ENCODE peak calls at places on chromosome 12, in six cellular contexts. G is ovary; N is cardiac fibroblast; D is lower leg skin; S is AG04450; L is activated CD8-positive, alpha-beta T cell treated with anti-CD3 and anti-CD28 coated beads for 36 hours. T is an unnamed sample.
A peak's percentile ranks its signal among the peaks of the same experiment; 100 is the strongest.

GRCh38 chr12:53569174-53569557 is 57.0 kb downstream of the ATF7 start:
- DNase-seq in G (no peak), N (peak; percentile 61), D (no peak), S (peak; percentile 53), L (no peak), T (no peak)

GRCh38 chr12:28569698-28570411 is 379.6 kb downstream of the CCDC91 start:
- DNase-seq in G (no peak), N (peak; percentile 73), D (peak; percentile 43), S (peak; percentile 74), L (no peak), T (no peak)

GRCh38 chr12:131620946-131621681 is 89.8 kb upstream of the SFSWAP start:
- DNase-seq in G (no peak), N (no peak), D (no peak), S (no peak), L (no peak), T (no peak)

GRCh38 chr12:21882635-21883034 is 58.6 kb downstream of the ABCC9 start:
- DNase-seq in G (no peak), N (peak; percentile 13), D (no peak), S (no peak), L (no peak), T (no peak)

GRCh38 chr12:24534632-24535031 is 414.3 kb downstream of the BCAT1 start:
- DNase-seq in G (peak; percentile 44), N (peak; percentile 29), D (no peak), S (no peak), L (no peak), T (no peak)

GRCh38 chr12:52280319-52280795 is 5.9 kb downstream of the KRT86 start:
- DNase-seq in G (no peak), N (peak; percentile 99), D (peak; percentile 64), S (peak; percentile 72), L (no peak), T (no peak)

GRCh38 chr12:13390381-13390856 is 193.9 kb downstream of the EMP1 start:
- DNase-seq in G (peak; percentile 46), N (peak; percentile 3), D (peak; percentile 58), S (no peak), L (no peak), T (no peak)

GRCh38 chr12:54368709-54369596 is 4.7 kb upstream of the GPR84 start:
- DNase-seq in G (peak; percentile 94), N (peak; percentile 91), D (peak; percentile 90), S (peak; percentile 85), L (peak; percentile 93), T (peak; percentile 85)

GRCh38 chr12:48105321-48105866 is 485 bp downstream of the SENP1 start:
- DNase-seq in G (no peak), N (peak; percentile 43), D (peak; percentile 16), S (no peak), L (peak; percentile 53), T (peak; percentile 61)

GRCh38 chr12:40106655-40107054 is 774 bp upstream of the SLC2A13 start:
- DNase-seq in G (no peak), N (no peak), D (no peak), S (no peak), L (no peak), T (no peak)

GRCh38 chr12:55955800-55956508 is 9.9 kb downstream of the PMEL start:
- DNase-seq in G (no peak), N (peak; percentile 71), D (no peak), S (no peak), L (peak; percentile 75), T (no peak)

GRCh38 chr12:44246481-44247105 is 410.7 kb downstream of the TMEM117 start:
- DNase-seq in G (no peak), N (no peak), D (no peak), S (no peak), L (no peak), T (no peak)

GRCh38 chr12:75364918-75365317 is 26.0 kb upstream of the GLIPR1L2 start:
- DNase-seq in G (no peak), N (peak; percentile 34), D (no peak), S (no peak), L (no peak), T (no peak)

GRCh38 chr12:77325505-77325904 is 260.1 kb upstream of the E2F7 start:
- DNase-seq in G (peak; percentile 59), N (no peak), D (no peak), S (no peak), L (no peak), T (no peak)

GRCh38 chr12:13024151-13024946 is 19.8 kb upstream of the FAM234B start:
- DNase-seq in G (no peak), N (peak; percentile 79), D (peak; percentile 44), S (no peak), L (no peak), T (no peak)

GRCh38 chr12:42238240-42239140 is at the start of gene YAF2:
- DNase-seq in G (peak; percentile 88), N (peak; percentile 88), D (peak; percentile 87), S (peak; percentile 68), L (peak; percentile 90), T (peak; percentile 93)

GRCh38 chr12:42237853-42238239 is 202 bp downstream of the YAF2 start:
- DNase-seq in G (no peak), N (no peak), D (no peak), S (no peak), L (no peak), T (no peak)

GRCh38 chr12:42235426-42235825 is 2.6 kb downstream of the YAF2 start:
- DNase-seq in G (no peak), N (no peak), D (peak; percentile 70), S (no peak), L (no peak), T (no peak)

GRCh38 chr12:42236017-42236416 is 2.0 kb downstream of the YAF2 start:
- DNase-seq in G (no peak), N (peak; percentile 28), D (no peak), S (no peak), L (no peak), T (no peak)

GRCh38 chr12:42237052-42237852 is 796 bp downstream of the YAF2 start:
- DNase-seq in G (peak; percentile 72), N (peak; percentile 79), D (peak; percentile 46), S (no peak), L (peak; percentile 84), T (peak; percentile 88)
- TF ChIP-seq CTCF in G (peak; percentile 48), N (peak; percentile 33), D (no peak), S (peak; percentile 47), L (peak; percentile 42), T (peak; percentile 62)

GRCh38 chr12:71010143-71010479 is 89.6 kb upstream of the PTPRR start:
- DNase-seq in G (no peak), N (no peak), D (no peak), S (no peak), L (no peak), T (no peak)

GRCh38 chr12:71009414-71010142 is 89.0 kb upstream of the PTPRR start:
- DNase-seq in G (no peak), N (no peak), D (no peak), S (no peak), L (no peak), T (no peak)

GRCh38 chr12:71011261-71011660 is 90.7 kb upstream of the PTPRR start:
- DNase-seq in G (no peak), N (peak; percentile 84), D (no peak), S (no peak), L (no peak), T (no peak)

GRCh38 chr12:71018682-71019081 is 98.1 kb upstream of the PTPRR start:
- DNase-seq in G (no peak), N (no peak), D (no peak), S (no peak), L (no peak), T (no peak)

GRCh38 chr12:71014180-71014785 is 93.7 kb upstream of the PTPRR start:
- DNase-seq in G (no peak), N (peak; percentile 87), D (no peak), S (no peak), L (no peak), T (no peak)
- TF ChIP-seq CTCF in G (peak; percentile 45), N (peak; percentile 55), D (no peak), S (peak; percentile 29), L (no peak), T (no peak)

GRCh38 chr12:125684968-125685790 is 619.9 kb downstream of the AACS start:
- DNase-seq in G (no peak), N (no peak), D (no peak), S (no peak), L (no peak), T (no peak)

GRCh38 chr12:125687403-125687802 is 622.2 kb downstream of the AACS start:
- DNase-seq in G (no peak), N (no peak), D (no peak), S (no peak), L (no peak), T (no peak)

GRCh38 chr12:125687820-125688219 is 622.6 kb downstream of the AACS start:
- DNase-seq in G (no peak), N (no peak), D (no peak), S (no peak), L (no peak), T (no peak)

GRCh38 chr12:125685885-125686284 is 620.6 kb downstream of the AACS start:
- DNase-seq in G (no peak), N (no peak), D (no peak), S (no peak), L (no peak), T (no peak)

DNA sequence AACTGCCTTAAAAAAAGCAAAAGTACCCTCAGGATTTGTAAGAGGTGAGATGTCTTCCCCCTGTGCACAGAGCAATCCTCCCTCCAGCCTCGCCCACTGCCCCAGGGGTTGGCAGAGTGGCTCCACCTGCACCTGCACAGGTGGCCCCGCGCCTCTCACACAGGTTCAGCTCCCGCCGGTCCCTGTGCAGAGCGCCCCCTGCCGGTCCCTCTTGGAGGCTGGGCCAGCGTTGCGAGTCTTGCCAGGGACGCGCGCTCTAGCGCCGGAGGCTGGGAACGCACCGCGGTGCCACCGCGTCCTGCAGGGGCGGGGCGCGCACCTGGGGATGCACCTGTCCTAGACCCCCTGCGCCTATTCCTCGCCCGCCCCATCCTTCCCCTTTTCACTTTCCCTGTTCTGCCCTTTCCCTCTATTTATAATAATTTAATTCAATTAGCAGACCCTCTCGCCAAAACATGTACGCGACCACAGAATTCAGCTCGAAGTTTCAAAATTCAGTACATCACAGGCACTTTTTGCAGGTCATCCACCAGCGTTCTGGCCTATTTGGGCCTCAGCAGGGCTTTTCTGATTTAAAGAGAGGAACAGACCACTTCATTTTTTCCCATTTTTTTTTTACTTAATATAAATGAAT is 618.6 kb downstream of the AACS start:
- DNase-seq in G (no peak), N (no peak), D (no peak), S (no peak), L (peak; percentile 71), T (peak; percentile 69)
- TF ChIP-seq CTCF in G (no peak), N (no peak), D (no peak), S (no peak), L (peak; percentile 79), T (peak; percentile 89)

GRCh38 chr12:124332068-124332672 is 37.3 kb downstream of the RFLNA start:
- DNase-seq in G (no peak), N (no peak), D (no peak), S (no peak), L (no peak), T (no peak)
- TF ChIP-seq CTCF in G (no peak), N (peak; percentile 35), D (no peak), S (peak; percentile 29), L (no peak), T (peak; percentile 14)

DNA sequence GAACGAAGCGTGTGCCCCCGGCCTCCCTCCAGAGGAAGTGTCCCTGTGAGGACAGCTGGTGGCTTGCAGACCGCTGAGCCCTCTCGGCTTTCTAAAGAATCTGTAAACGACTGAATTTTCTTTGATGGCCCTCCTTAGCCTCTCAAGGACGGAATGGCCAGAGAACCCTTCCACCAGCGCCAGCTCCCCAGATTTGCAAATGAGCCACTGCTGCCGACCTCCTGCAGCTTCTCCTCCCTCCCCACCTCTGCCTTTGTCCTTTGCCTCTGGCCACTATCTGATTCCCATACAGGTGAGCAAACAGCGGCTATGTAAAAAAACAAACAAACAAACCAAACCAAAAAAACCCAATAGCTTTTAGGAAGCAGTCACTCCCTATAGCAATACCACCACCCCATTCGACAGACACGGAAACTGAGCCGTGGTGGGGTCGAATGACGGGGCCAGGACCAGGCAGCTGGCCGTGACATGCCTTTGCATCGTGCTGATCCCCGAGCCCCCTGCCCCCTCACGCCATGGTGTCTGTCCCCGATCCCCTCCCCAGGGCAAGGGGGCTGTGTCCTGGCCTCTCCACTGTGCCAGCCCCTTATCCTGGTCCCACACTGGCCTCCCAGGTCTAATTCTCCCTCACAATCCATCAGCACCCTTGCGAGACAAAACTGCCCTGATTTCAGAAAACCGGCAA is 23.6 kb downstream of the RFLNA start:
- DNase-seq in G (no peak), N (no peak), D (no peak), S (no peak), L (no peak), T (no peak)
- TF ChIP-seq CTCF in G (no peak), N (no peak), D (no peak), S (no peak), L (no peak), T (no peak)

T was measured in GM13977.